ENCODE peak calls at places on chromosomes 6 and 20, in four cellular contexts. U is HepG2, V is K562, M is GM12878. P is an unnamed sample.

GRCh38 chr6:119891638-119892037 is 542.1 kb upstream of the MAN1A1 start:
- DNase-seq in U (no peak), M (no peak), V (no peak), P (no peak)

GRCh38 chr6:144564202-144564601 is 279.1 kb downstream of the UTRN start:
- DNase-seq in M (no peak), V (no peak), U (no peak), P (no peak)

GRCh38 chr6:54191460-54191859 is 80.2 kb downstream of the MLIP start:
- DNase-seq in U (no peak), V (no peak), M (no peak), P (no peak)

GRCh38 chr6:37299990-37300389 is 42.0 kb upstream of the TMEM217 start:
- DNase-seq in M (no peak), U (no peak), V (no peak), P (no peak)

GRCh38 chr6:157285422-157285779 is 37.9 kb downstream of the TMEM242 start:
- DNase-seq in M (no peak), U (no peak), V (no peak), P (no peak)

GRCh38 chr6:151430886-151431285 is 21.0 kb downstream of the RMND1 start:
- DNase-seq in V (no peak), M (no peak), U (peak), P (peak)

GRCh38 chr6:80535914-80536565 is 429.6 kb downstream of the BCKDHB start:
- DNase-seq in U (no peak), V (no peak), M (no peak), P (no peak)

GRCh38 chr20:31517373-31517772 is 3.1 kb downstream of the HM13 start:
- DNase-seq in V (peak), U (peak), M (no peak), P (no peak)

GRCh38 chr20:39195495-39196129 is 233.5 kb downstream of the DHX35 start:
- DNase-seq in U (no peak), M (no peak), V (peak), P (no peak)

GRCh38 chr6:170096803-170097504 is 193.9 kb downstream of the DLL1 start:
- DNase-seq in V (no peak), U (no peak), M (no peak), P (peak)

GRCh38 chr6:147262943-147263342 is 58.7 kb downstream of the STXBP5 start:
- DNase-seq in M (no peak), U (no peak), V (no peak), P (no peak)

GRCh38 chr20:58129736-58130135 is 98.7 kb downstream of the ANKRD60 start:
- DNase-seq in V (no peak), U (no peak), M (no peak), P (peak)

GRCh38 chr20:50221501-50222323 is 31.1 kb downstream of the CEBPB start:
- DNase-seq in M (no peak), U (no peak), V (no peak), P (no peak)

GRCh38 chr20:38001173-38001875 is 31.9 kb downstream of the TTI1 start:
- DNase-seq in V (no peak), U (no peak), M (no peak), P (no peak)

GRCh38 chr6:3612341-3613041 is 139.0 kb downstream of the PXDC1 start:
- DNase-seq in M (no peak), V (no peak), U (peak), P (no peak)

GRCh38 chr6:117531346-117531745 is 48.9 kb downstream of the DCBLD1 start:
- DNase-seq in V (no peak), U (no peak), M (no peak), P (no peak)

GRCh38 chr6:104606361-104606760 is 253.4 kb downstream of the HACE1 start:
- DNase-seq in V (no peak), M (no peak), U (no peak), P (no peak)

GRCh38 chr6:31383149-31383548 is 20.2 kb upstream of the MICA start:
- DNase-seq in V (no peak), M (no peak), U (no peak), P (no peak)

GRCh38 chr6:3841066-3841454 is 8.1 kb upstream of the FAM50B start:
- DNase-seq in M (no peak), U (peak), V (no peak), P (no peak)

GRCh38 chr6:52566853-52567279 is 10.0 kb downstream of the TRAM2 start:
- DNase-seq in U (peak), M (no peak), V (no peak), P (no peak)

GRCh38 chr20:15925376-15925775 is 647.9 kb downstream of the KIF16B start:
- DNase-seq in M (no peak), U (no peak), V (no peak), P (no peak)

GRCh38 chr6:168247456-168248147 is 72.0 kb downstream of the DACT2 start:
- DNase-seq in M (no peak), V (no peak), U (peak), P (no peak)

GRCh38 chr6:121521164-121521555 is 85.7 kb downstream of the GJA1 start:
- DNase-seq in U (no peak), M (no peak), V (no peak), P (no peak)

GRCh38 chr6:27076116-27076515 is 171.4 kb upstream of the PRSS16 start:
- DNase-seq in M (no peak), V (no peak), U (no peak), P (no peak)

GRCh38 chr20:36800410-36800809 is 26.8 kb upstream of the DSN1 start:
- DNase-seq in U (no peak), V (no peak), M (no peak), P (no peak)

GRCh38 chr6:15682965-15683822 is 20.4 kb upstream of the DTNBP1 start:
- DNase-seq in M (peak), U (peak), V (no peak), P (no peak)

GRCh38 chr6:55069132-55069781 is 105.1 kb upstream of the HCRTR2 start:
- DNase-seq in V (no peak), U (peak), M (no peak), P (peak)

GRCh38 chr6:21078497-21078896 is 515.1 kb upstream of the SOX4 start:
- DNase-seq in M (no peak), U (no peak), V (no peak), P (no peak)

GRCh38 chr6:1554241-1554880 is 55.4 kb upstream of the FOXC1 start:
- DNase-seq in V (no peak), M (peak), U (no peak), P (no peak)

GRCh38 chr6:30942338-30943060 is 1.7 kb downstream of the MUCL3 start:
- DNase-seq in V (peak), U (peak), M (no peak), P (peak)

GRCh38 chr20:38260378-38261053 is at the start of gene KIAA1755:
- DNase-seq in M (no peak), V (peak), U (peak), P (no peak)

GRCh38 chr6:37732688-37733087 is 35.0 kb upstream of the MDGA1 start:
- DNase-seq in V (no peak), U (no peak), M (no peak), P (peak)

GRCh38 chr6:35310265-35310831 is 12.7 kb downstream of the DEF6 start:
- DNase-seq in V (no peak), M (no peak), U (no peak), P (no peak)

GRCh38 chr20:43586641-43587040 is 4.1 kb upstream of the IFT52 start:
- DNase-seq in V (no peak), U (no peak), M (no peak), P (no peak)

GRCh38 chr6:127972815-127973214 is 72.0 kb upstream of the THEMIS start:
- DNase-seq in M (no peak), V (no peak), U (no peak), P (no peak)

GRCh38 chr6:33622456-33623431 is 1.6 kb downstream of the ITPR3 start:
- DNase-seq in U (no peak), V (no peak), M (peak), P (no peak)

GRCh38 chr20:5991623-5992441 is 41.4 kb downstream of the MCM8 start:
- DNase-seq in V (no peak), U (no peak), M (no peak), P (no peak)

GRCh38 chr20:5990946-5991345 is 40.5 kb downstream of the MCM8 start:
- DNase-seq in V (no peak), M (no peak), U (no peak), P (no peak)

GRCh38 chr20:5999783-6000182 is 49.3 kb downstream of the MCM8 start:
- DNase-seq in U (no peak), M (no peak), V (no peak), P (no peak)

GRCh38 chr20:6000851-6001250 is 50.4 kb downstream of the MCM8 start:
- DNase-seq in M (no peak), U (no peak), V (no peak), P (no peak)

DNA sequence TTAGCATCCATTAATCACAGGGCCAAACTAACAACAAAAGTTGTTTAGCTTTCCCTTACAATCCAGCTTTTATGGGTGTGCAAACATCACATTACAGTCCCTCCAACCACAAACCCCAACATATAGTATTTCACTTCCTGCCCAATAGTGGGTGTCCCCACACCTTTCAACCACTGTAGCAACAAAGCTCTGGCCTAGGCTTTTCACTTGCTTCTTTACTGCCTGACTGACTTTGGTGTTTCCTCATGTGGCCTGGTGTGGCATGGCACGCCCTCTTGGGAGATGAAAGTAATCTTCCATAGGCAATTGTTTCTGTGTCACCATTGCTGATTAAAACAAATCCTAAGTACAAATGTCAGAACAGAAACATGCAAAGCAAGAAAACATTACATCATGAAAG is 46.3 kb downstream of the MCM8 start:
- DNase-seq in V (no peak), U (no peak), M (peak), P (no peak)
- TF ChIP-seq ZNF274 in V (no peak), U (no peak), M (no peak), P (no peak)

GRCh38 chr20:62753626-62754025 is 42.6 kb upstream of the MRGBP start:
- DNase-seq in V (no peak), U (no peak), M (no peak), P (no peak)

GRCh38 chr20:62752671-62753501 is 43.4 kb upstream of the MRGBP start:
- DNase-seq in U (peak), V (no peak), M (no peak), P (no peak)

GRCh38 chr20:62752181-62752670 is 43.6 kb downstream of the NTSR1 start:
- DNase-seq in M (no peak), V (peak), U (no peak), P (no peak)

GRCh38 chr20:62749851-62750445 is 41.3 kb downstream of the NTSR1 start:
- DNase-seq in V (no peak), U (no peak), M (no peak), P (no peak)

DNA sequence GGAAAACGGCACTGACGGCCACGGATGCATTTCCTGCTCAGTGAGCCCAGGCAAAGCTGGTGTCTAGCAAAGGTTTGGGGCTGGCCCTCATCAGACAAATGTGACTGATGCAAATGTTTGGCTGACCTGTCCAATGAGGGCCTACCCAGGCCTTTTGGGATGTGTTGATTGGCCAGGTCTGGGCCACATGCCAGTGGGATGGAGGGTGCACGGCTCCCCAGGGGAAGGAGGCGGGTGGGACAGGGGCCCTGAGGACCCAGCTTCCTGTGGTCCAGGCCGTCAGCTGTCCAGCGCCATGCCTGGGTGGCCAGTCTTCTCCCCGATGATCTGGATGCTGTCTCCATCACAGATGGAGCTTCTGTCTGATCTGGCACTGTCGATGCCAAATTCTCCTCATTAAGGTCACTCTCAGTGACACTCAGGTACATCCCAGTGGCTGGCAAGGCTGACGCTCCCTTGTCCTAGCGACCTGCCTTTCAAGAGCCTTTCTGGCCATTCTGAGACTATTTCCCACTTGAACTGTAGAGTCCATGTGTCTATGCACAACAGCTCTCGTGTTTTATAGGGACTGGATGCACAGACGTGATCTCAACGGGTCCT is 43.0 kb downstream of the NTSR1 start:
- DNase-seq in V (no peak), U (no peak), M (no peak), P (no peak)
- H3K27ac ChIP-seq in V (no peak), U (no peak), M (no peak), P (no peak)

DNA sequence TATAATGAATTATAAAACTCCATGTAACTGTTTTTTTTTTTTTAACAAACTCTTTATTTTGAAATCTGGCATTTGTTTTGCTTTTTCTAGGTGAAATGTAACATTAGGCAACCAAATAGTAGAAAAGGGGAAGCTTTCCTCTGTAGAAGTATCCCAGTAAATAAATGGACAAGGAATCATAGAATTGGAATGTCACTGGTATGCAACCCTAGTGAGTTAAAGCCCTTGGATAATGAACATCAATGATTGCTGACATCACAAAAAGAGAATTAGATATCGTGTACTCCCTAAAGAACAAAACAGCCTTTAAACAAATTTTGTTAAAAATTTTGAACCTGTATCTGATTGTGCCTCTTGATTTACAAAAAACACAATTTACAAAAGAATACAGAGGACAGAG is 93.9 kb upstream of the OGFRL1 start:
- DNase-seq in V (no peak), M (no peak), U (no peak), P (no peak)
- TF ChIP-seq CHD2 in V (no peak), M (no peak), U (no peak), P (no peak)

GRCh38 chr6:105817961-105818360 is 268.2 kb upstream of the PRDM1 start:
- DNase-seq in V (no peak), M (no peak), U (no peak), P (no peak)

GRCh38 chr6:105814745-105815536 is 271.2 kb upstream of the PRDM1 start:
- DNase-seq in M (no peak), U (no peak), V (peak), P (no peak)

GRCh38 chr6:105817370-105817769 is 268.8 kb upstream of the PRDM1 start:
- DNase-seq in U (no peak), M (no peak), V (no peak), P (no peak)

GRCh38 chr6:105816875-105817274 is 269.3 kb upstream of the PRDM1 start:
- DNase-seq in V (no peak), M (no peak), U (no peak), P (no peak)

DNA sequence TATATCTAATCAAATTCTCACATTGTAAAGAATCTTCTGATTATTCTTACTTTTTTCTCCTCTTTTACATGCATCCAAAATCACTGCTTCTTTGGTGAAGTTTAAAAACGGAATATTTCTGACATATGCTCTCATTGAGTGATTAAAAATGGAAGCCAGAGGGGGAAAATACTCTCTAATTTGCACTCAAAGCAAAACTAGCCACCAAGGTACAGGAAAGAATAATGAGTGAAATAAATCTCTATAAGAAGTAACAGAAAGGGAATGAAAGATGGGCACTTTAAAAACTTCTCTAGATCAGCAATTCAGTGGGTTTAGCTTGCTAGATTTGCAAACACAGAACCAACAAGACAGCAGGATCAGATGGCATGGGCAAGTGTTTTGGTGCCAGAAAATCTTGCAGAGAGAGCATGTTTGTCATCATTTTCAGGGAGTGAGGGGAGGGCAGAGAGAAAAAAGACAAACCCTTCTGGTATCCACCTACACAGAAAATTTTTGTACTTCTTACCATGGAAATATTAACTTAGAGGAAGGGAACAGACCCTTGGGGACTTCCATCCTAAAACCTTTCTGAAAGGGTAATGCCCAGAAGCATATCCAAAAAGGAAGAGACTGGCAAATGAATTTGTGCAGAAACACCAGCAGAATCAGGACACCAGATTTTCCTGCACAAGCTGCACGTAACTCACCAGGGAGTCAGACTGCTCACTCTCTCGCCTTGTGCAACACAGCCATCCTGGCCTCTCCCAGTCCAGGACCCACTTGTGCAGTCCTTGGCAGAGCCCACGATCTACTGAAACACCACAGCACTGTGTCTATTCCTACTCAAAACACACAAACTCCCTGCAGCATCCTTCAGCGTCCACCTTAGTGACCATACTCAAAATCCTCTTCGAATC is 270.2 kb upstream of the PRDM1 start:
- DNase-seq in U (no peak), M (no peak), V (no peak), P (no peak)
- TF ChIP-seq ZNF274 in U (no peak), M (no peak), V (no peak), P (no peak)

GRCh38 chr6:5961836-5962235 is 44.9 kb downstream of the NRN1 start:
- DNase-seq in M (no peak), U (no peak), V (no peak), P (no peak)

GRCh38 chr6:5958948-5959347 is 47.8 kb downstream of the NRN1 start:
- DNase-seq in M (no peak), U (no peak), V (no peak), P (no peak)

GRCh38 chr6:5962794-5963193 is 43.9 kb downstream of the NRN1 start:
- DNase-seq in M (no peak), U (no peak), V (peak), P (no peak)

GRCh38 chr6:5960456-5960855 is 46.3 kb downstream of the NRN1 start:
- DNase-seq in V (no peak), U (no peak), M (no peak), P (no peak)

DNA sequence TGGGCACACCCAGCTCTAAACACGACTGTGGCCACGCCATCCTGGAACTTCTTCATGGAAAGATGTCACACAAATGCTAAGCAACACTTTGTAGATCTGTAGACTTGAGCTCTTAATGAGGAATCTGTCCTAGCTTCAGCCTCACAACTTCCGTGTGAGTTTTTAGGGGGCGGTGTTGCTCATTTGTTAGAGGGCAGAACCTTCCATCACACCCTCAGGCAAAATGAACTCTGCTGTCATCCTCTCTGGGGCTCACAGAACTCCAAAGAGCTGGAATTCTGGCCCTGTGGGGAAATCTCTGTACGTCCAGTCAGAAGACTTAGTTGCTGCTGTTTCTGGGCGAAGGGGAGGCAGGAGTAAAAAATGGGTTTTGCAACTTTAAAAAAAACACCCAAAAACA is 49.8 kb downstream of the NRN1 start:
- DNase-seq in U (no peak), V (no peak), M (no peak), P (no peak)
- H3K27ac ChIP-seq in U (no peak), V (no peak), M (no peak), P (no peak)

GRCh38 chr6:83861077-83861476 is 1.6 kb downstream of the CYB5R4 start:
- DNase-seq in V (no peak), M (no peak), U (no peak), P (no peak)

GRCh38 chr6:83859410-83860346 is at the start of gene CYB5R4:
- DNase-seq in U (peak), V (peak), M (peak), P (peak)

GRCh38 chr6:83867043-83867442 is 7.6 kb downstream of the CYB5R4 start:
- DNase-seq in V (no peak), U (no peak), M (no peak), P (no peak)

GRCh38 chr6:83860347-83860731 is 850 bp downstream of the CYB5R4 start:
- DNase-seq in M (no peak), U (no peak), V (no peak), P (no peak)

GRCh38 chr6:83862776-83863471 is 3.4 kb downstream of the CYB5R4 start:
- DNase-seq in V (no peak), M (no peak), U (no peak), P (no peak)
- TF ChIP-seq CHD2 in V (no peak), M (no peak), U (no peak), P (no peak)

DNA sequence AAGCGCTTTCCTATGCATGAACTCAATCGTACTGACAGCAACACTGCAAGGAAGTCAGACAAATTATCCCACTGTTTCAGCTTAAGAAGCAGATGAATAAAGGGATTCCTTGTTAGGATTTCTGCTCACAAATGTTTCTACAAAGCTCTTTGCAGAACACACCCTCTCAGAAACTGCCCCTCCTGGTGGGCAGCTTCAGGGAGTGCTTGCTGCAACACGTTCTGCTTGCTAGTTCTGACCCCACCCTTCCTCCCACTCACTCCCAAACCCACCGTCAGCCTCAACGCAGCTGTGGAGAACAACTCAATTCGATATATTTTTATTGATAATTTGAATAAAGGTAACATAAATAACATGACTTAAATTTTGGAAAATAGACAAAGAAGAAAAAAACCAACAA is 250.8 kb upstream of the PRDM1 start:
- DNase-seq in U (peak), M (no peak), V (peak), P (peak)
- TF ChIP-seq ZNF274 in U (no peak), M (no peak), V (no peak), P (no peak)